ENCODE peak calls at places on chromosome 7, in eight cellular contexts. I, A, T, R, Q, Z, M and L are unnamed samples.

GRCh38 chr7:107439025-107439424 is 30.8 kb upstream of the GPR22 start:
- DNase-seq in Q (no peak), M (no peak), T (no peak), A (no peak), Z (no peak), R (no peak), I (no peak), L (no peak)

GRCh38 chr7:122572706-122573105 is 126.2 kb downstream of the RNF133 start:
- DNase-seq in T (no peak), I (no peak), R (no peak), M (no peak), A (no peak), Z (no peak), Q (no peak), L (no peak)

GRCh38 chr7:2939193-2939885 is 95.2 kb upstream of the GNA12 start:
- DNase-seq in A (peak; percentile 9), Z (no peak), R (no peak), Q (no peak), T (no peak), M (peak; percentile 50), I (no peak), L (no peak)

GRCh38 chr7:2681954-2682799 is 5.8 kb upstream of the AMZ1 start:
- DNase-seq in T (no peak), I (no peak), M (no peak), Z (no peak), A (no peak), Q (no peak), R (no peak), L (no peak)

GRCh38 chr7:25481891-25482290 is 253.6 kb upstream of the NPVF start:
- DNase-seq in I (no peak), R (no peak), T (no peak), Z (no peak), M (no peak), Q (no peak), A (no peak), L (no peak)

GRCh38 chr7:41232086-41232485 is 470.8 kb downstream of the INHBA start:
- DNase-seq in M (no peak), R (no peak), I (no peak), Q (no peak), A (peak; percentile 33), T (no peak), Z (no peak), L (no peak)

GRCh38 chr7:136049818-136050461 is 72.8 kb upstream of the MTPN start:
- DNase-seq in A (no peak), Z (no peak), T (no peak), I (no peak), M (no peak), R (no peak), Q (no peak), L (no peak)

GRCh38 chr7:77425151-77426051 is 9.3 kb upstream of the GSAP start:
- DNase-seq in M (no peak), Q (no peak), I (no peak), Z (no peak), T (no peak), A (peak; percentile 91), R (peak; percentile 53), L (no peak)

GRCh38 chr7:107559864-107560263 is 3.9 kb downstream of the COG5 start:
- DNase-seq in T (peak; percentile 29), M (no peak), R (no peak), A (peak; percentile 78), Z (no peak), I (peak; percentile 57), Q (no peak), L (peak; percentile 15)

GRCh38 chr7:131859162-131859821 is 302.9 kb upstream of the PODXL start:
- DNase-seq in M (peak; percentile 75), R (peak; percentile 87), A (peak; percentile 62), I (peak; percentile 82), Q (peak; percentile 36), T (peak; percentile 59), Z (peak; percentile 45), L (peak; percentile 78)

GRCh38 chr7:84176716-84177115 is 17.9 kb downstream of the SEMA3A start:
- DNase-seq in A (peak; percentile 35), T (no peak), Z (no peak), Q (no peak), R (no peak), I (no peak), M (no peak), L (no peak)

GRCh38 chr7:77309714-77310220 is 106.4 kb downstream of the GSAP start:
- DNase-seq in I (no peak), R (no peak), M (no peak), A (no peak), T (no peak), Q (no peak), Z (no peak), L (no peak)

GRCh38 chr7:106082087-106082854 is 29.8 kb downstream of the SYPL1 start:
- DNase-seq in A (no peak), M (no peak), Z (no peak), Q (no peak), T (no peak), I (no peak), R (no peak), L (no peak)

GRCh38 chr7:118918556-118918955 is 694.1 kb downstream of the ANKRD7 start:
- DNase-seq in T (peak; percentile 12), R (no peak), A (peak; percentile 5), Z (no peak), Q (no peak), M (no peak), I (no peak), L (no peak)

DNA sequence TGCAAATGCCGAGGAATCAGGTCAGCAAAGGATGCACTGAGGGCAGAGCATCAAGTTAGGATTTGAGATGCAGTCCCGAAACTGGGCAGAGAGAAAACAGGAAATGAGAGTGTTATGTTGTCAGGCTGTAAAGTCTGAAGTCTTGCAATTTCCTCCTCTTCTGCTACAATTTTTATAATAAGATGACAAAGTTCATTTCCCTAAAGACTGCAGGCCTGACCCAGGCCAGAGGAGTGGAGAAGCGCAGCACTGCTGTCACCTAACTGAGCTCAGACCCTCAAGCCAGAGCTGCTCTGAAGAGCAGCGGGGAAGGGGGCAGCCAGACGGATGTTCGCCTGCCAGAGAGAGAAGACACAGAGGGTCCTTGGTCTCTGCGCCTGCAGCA is 12.5 kb upstream of the AOAH start:
- DNase-seq in I (no peak), T (no peak), M (no peak), A (no peak), R (no peak), Z (no peak), Q (no peak), L (no peak)
- TF ChIP-seq POLR2A in I (no peak), T (no peak), M (no peak), A (no peak), R (no peak), Z (no peak), Q (no peak), L (no peak)

DNA sequence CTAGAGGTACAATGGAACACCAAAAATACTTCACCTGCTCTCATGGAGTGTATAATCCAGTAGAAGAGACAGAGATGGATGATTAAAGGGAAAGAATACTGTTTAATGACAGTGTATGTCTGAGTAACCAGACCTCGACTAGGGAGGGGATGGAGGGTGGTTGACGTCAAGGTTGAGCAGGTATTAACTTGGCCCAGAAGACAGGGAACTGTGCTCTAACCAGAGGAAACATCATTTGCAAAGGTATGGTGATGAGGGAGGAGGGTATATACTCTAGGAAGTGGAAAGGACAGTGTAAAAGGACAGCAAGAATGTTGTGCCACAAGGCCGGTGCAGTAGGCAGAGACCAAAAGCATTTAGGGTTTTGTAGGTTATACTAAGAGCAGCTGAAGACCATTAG is 2.9 kb downstream of the MIOS start:
- DNase-seq in I (no peak), Z (no peak), Q (no peak), A (no peak), M (no peak), T (no peak), R (no peak), L (no peak)
- TF ChIP-seq POLR2A in I (no peak), Z (no peak), Q (no peak), A (no peak), M (no peak), T (no peak), R (no peak), L (no peak)

DNA sequence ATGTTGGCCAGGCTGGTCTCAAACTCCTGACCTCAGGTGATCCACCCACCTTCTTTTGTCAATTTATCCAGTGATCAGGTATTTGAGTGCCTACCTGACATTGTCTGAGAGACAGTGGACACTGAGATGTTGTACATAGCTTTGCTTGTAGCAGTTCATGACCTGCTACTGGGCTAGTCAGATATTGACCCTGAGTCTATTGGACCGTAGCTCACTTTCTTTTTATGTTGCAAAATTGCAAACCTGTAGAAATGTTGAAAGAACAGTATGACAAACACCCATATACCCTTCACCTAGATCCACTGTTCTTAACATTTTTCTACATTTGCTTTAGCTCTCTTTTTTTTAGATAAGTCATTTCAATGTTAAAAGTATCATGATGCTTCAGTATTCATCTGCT is 410.4 kb upstream of the GALNT17 start:
- DNase-seq in R (no peak), Z (no peak), Q (no peak), A (no peak), T (no peak), I (no peak), M (no peak), L (no peak)
- TF ChIP-seq POLR2A in R (no peak), Z (no peak), Q (no peak), A (no peak), T (no peak), I (no peak), M (no peak), L (no peak)

GRCh38 chr7:27149817-27150567 is 2.4 kb downstream of the HOXA3 start:
- DNase-seq in T (no peak), Z (no peak), A (no peak), Q (peak; percentile 20), M (peak; percentile 74), R (no peak), I (no peak), L (no peak)

GRCh38 chr7:27151945-27152815 is at the start of gene HOXA3:
- DNase-seq in A (peak; percentile 59), T (no peak), Z (no peak), R (no peak), Q (peak; percentile 67), I (peak; percentile 94), M (peak; percentile 93), L (no peak)

GRCh38 chr7:27151341-27151944 is 940 bp downstream of the HOXA3 start:
- DNase-seq in I (no peak), M (peak; percentile 76), A (no peak), R (no peak), T (no peak), Q (no peak), Z (no peak), L (no peak)

GRCh38 chr7:27148776-27149641 is 1.4 kb upstream of the HOXA6 start:
- DNase-seq in Q (no peak), Z (no peak), A (no peak), R (no peak), I (peak; percentile 74), M (peak; percentile 65), T (no peak), L (no peak)

DNA sequence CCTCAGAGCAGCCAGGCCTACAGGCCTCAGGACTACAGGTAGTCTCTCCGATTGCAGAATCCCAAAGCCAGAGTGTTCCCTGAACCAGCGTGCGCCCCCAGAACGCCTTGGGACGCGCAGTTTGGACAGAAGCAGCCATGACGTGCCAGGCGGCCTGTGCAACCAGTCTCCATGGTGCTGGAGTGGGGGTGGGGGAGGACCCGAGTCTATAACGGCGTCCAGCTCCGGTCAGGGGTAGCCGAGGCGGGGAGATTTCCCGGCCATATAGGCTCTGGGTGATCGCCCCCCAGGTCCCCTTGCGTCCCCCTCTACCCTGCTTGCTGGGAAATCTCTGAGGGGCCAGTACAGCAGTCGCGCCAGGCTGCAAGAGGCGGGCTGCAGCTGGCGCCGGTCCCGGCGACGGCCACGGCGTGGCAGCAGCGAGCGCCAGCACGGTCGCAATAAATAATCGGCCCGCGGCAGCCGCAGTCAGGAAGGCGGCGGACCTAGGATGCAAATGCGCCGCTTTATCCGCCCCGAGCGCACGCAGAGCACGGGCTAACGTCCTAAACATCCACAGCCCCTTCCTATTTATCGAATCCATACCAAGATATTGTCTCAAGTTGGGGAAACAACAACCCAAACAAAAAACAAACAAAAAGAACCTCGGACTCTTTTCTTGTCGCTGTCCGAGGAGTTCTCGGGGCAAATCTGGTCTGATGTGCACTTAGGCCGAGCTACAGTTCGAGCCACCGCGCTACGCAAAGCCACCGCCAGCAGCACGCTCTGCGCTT is 1.6 kb downstream of the HOXA3 start:
- DNase-seq in R (peak; percentile 91), I (peak; percentile 91), M (peak; percentile 93), A (peak; percentile 78), T (peak; percentile 72), Z (peak; percentile 64), Q (peak; percentile 65), L (peak; percentile 100)
- TF ChIP-seq POLR2A in R (peak; percentile 56), I (peak; percentile 86), M (peak; percentile 93), A (peak; percentile 58), T (no peak), Z (no peak), Q (no peak), L (no peak)